ENCODE peak calls at places on chromosome 9, in seven cellular contexts. E is endodermal cell; X is psoas muscle; T is ACHN; N is GM23248; Y is activated naive CD4-positive, alpha-beta T cell treated with anti-CD3 and anti-CD28 coated beads, Interleukin-2, amount 50 U/mL, for 16 hours; V is H7. D is an unnamed sample.

GRCh38 chr9:93810028-93810971 is 144.9 kb downstream of the BARX1 start:
- DNase-seq in Y (no peak), V (peak), E (peak), X (no peak), T (no peak), N (no peak), D (no peak)

GRCh38 chr9:133563286-133564213 is 29.0 kb downstream of the ADAMTSL2 start:
- DNase-seq in N (peak), Y (no peak), E (no peak), V (no peak), X (peak), T (no peak), D (no peak)

GRCh38 chr9:14348241-14349140 is 34.5 kb upstream of the NFIB start:
- DNase-seq in N (peak), E (peak), V (peak), X (peak), T (peak), Y (no peak), D (no peak)

GRCh38 chr9:126592461-126592860 is 21.3 kb upstream of the LMX1B start:
- DNase-seq in Y (no peak), E (no peak), N (no peak), T (no peak), V (no peak), X (no peak), D (peak)

GRCh38 chr9:114006931-114007691 is 71.0 kb downstream of the AMBP start:
- DNase-seq in N (no peak), V (no peak), E (peak), Y (no peak), X (no peak), T (no peak), D (no peak)

GRCh38 chr9:99296375-99296951 is 74.4 kb downstream of the SEC61B start:
- DNase-seq in T (no peak), Y (peak), X (peak), V (peak), N (peak), E (no peak), D (no peak)

GRCh38 chr9:99505915-99506314 is 283.8 kb downstream of the SEC61B start:
- DNase-seq in Y (no peak), N (no peak), X (no peak), E (no peak), T (no peak), V (no peak), D (no peak)

GRCh38 chr9:117430813-117431212 is 16.0 kb upstream of the ASTN2 start:
- DNase-seq in E (no peak), N (no peak), T (no peak), X (no peak), V (no peak), Y (no peak), D (no peak)

GRCh38 chr9:131727795-131728545 is 11.9 kb downstream of the RAPGEF1 start:
- DNase-seq in V (no peak), N (no peak), T (no peak), X (no peak), E (no peak), Y (no peak), D (no peak)

GRCh38 chr9:74361508-74361907 is 135.6 kb upstream of the RORB start:
- DNase-seq in V (no peak), E (no peak), X (no peak), T (no peak), N (no peak), Y (no peak), D (no peak)

GRCh38 chr9:110443878-110444245 is 106.2 kb upstream of the TXNDC8 start:
- DNase-seq in Y (no peak), V (no peak), X (no peak), T (no peak), N (peak), E (no peak), D (no peak)

GRCh38 chr9:113992276-113992951 is 85.7 kb downstream of the AMBP start:
- DNase-seq in X (peak), E (no peak), N (no peak), Y (no peak), T (no peak), V (peak), D (no peak)

GRCh38 chr9:113593682-113594281 is 130.3 kb downstream of the RGS3 start:
- DNase-seq in Y (no peak), X (peak), N (peak), E (peak), T (peak), V (peak), D (no peak)

GRCh38 chr9:69131682-69132081 is 42.4 kb upstream of the TJP2 start:
- DNase-seq in T (peak), E (no peak), X (peak), V (no peak), Y (no peak), N (peak), D (no peak)

GRCh38 chr9:98607787-98608186 is 100.9 kb downstream of the GABBR2 start:
- DNase-seq in X (no peak), N (peak), Y (no peak), E (no peak), V (no peak), T (no peak), D (no peak)

D was measured in SK-N-MC.